ENCODE peak calls at places on chromosomes 13 and 19, in five cellular contexts. Y is AG04450, H is foreskin keratinocyte, Q is fibroblast of villous mesenchyme, X is heart right ventricle. I is an unnamed sample.

GRCh38 chr19:33554821-33555220 is 33.2 kb upstream of the PEPD start:
- DNase-seq in Y (no peak), X (no peak), H (no peak), Q (no peak), I (no peak)

GRCh38 chr19:53328967-53329366 is 4.6 kb upstream of the ZNF845 start:
- DNase-seq in H (no peak), Y (no peak), Q (peak), X (peak), I (no peak)

GRCh38 chr13:47816835-47817234 is 184.2 kb downstream of the SUCLA2 start:
- DNase-seq in H (no peak), Y (no peak), Q (no peak), X (no peak), I (no peak)

GRCh38 chr13:72113070-72113469 is 246.1 kb upstream of the DACH1 start:
- DNase-seq in X (no peak), H (peak), Q (no peak), Y (no peak), I (no peak)

GRCh38 chr19:2425622-2426581 is 1.5 kb downstream of the TIMM13 start:
- DNase-seq in H (no peak), Y (no peak), Q (no peak), X (no peak), I (no peak)

GRCh38 chr19:10891360-10892108 is 20.2 kb downstream of the CARM1 start:
- DNase-seq in Y (no peak), X (peak), Q (no peak), H (peak), I (no peak)

GRCh38 chr19:35476149-35476548 is 14.1 kb downstream of the KRTDAP start:
- DNase-seq in X (no peak), H (no peak), Q (no peak), Y (no peak), I (no peak)

GRCh38 chr13:75643182-75643581 is 7.1 kb downstream of the LMO7 start:
- DNase-seq in H (no peak), X (no peak), Y (no peak), Q (no peak), I (no peak)

GRCh38 chr13:67064920-67065319 is 165.2 kb downstream of the PCDH9 start:
- DNase-seq in H (no peak), Q (no peak), X (no peak), Y (no peak), I (no peak)

GRCh38 chr13:27339299-27339698 is 68.7 kb downstream of the RASL11A start:
- DNase-seq in X (no peak), H (no peak), Y (no peak), Q (peak), I (no peak)

GRCh38 chr13:25214371-25215252 is 42.5 kb upstream of the AMER2 start:
- DNase-seq in X (peak), Y (no peak), Q (peak), H (peak), I (no peak)

GRCh38 chr19:52535831-52536800 is 8.6 kb downstream of the ZNF808 start:
- DNase-seq in X (peak), Q (peak), H (peak), Y (peak), I (peak)

GRCh38 chr19:17872251-17873001 is 681 bp downstream of the SLC5A5 start:
- DNase-seq in Q (no peak), Y (no peak), H (no peak), X (no peak), I (no peak)

GRCh38 chr19:18763674-18764590 is 27.2 kb downstream of the COMP start:
- DNase-seq in X (no peak), Y (no peak), H (peak), Q (peak), I (no peak)

GRCh38 chr19:23769691-23770468 is 11.2 kb upstream of the ZNF681 start:
- DNase-seq in Y (no peak), X (no peak), H (peak), Q (no peak), I (no peak)

GRCh38 chr13:51768378-51768921 is 35.5 kb downstream of the DHRS12 start:
- DNase-seq in Q (no peak), X (no peak), H (no peak), Y (no peak), I (no peak)

GRCh38 chr19:40251244-40251643 is 24.8 kb upstream of the CCNP start:
- DNase-seq in Q (no peak), X (no peak), H (no peak), Y (no peak), I (no peak)
- TF ChIP-seq CTCF in Q (no peak), X (no peak), H (no peak), Y (no peak), I (no peak)

GRCh38 chr19:58572818-58573657 is at the start of gene MZF1:
- DNase-seq in X (peak), Y (peak), Q (peak), H (peak), I (peak)
- TF ChIP-seq CTCF in X (peak), Y (peak), Q (no peak), H (peak), I (peak)

DNA sequence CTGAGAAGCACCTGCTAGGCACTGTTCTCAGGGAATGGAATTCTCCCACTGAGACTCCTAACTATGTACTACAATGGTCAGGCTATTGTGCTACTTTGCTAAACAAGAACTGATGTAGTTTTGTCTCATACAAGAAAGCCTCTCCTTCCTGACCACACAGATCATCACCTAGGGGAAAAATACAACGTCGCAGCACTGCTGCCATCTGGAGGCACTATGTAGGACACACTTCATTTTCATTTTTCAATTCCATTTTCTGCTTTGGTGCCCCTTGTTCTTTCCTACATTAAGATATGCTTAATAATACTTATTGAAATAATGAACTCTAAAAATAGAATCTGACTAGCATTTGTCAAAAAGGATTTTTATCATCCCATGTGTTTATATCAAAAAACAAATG is 21.1 kb downstream of the PROSER1 start:
- DNase-seq in Q (peak), Y (no peak), H (peak), X (no peak), I (no peak)
- TF ChIP-seq CTCF in Q (peak), Y (peak), H (peak), X (peak), I (peak)

DNA sequence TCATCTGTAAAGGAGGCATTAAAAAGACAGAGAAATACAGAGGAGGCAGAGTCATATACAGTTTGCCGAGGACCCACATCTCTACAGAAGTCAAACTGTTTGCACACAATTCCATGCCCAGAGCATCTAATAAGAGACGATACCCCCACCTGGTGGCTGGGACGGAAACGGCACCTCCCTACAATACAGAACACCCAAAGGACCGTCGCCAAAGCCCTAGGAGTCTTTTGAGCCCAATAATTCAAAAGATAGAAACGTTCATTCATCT is 703 bp upstream of the PLEKHG2 start:
- DNase-seq in H (peak), Y (peak), Q (peak), X (peak), I (peak)
- TF ChIP-seq CTCF in H (peak), Y (peak), Q (peak), X (peak), I (peak)

DNA sequence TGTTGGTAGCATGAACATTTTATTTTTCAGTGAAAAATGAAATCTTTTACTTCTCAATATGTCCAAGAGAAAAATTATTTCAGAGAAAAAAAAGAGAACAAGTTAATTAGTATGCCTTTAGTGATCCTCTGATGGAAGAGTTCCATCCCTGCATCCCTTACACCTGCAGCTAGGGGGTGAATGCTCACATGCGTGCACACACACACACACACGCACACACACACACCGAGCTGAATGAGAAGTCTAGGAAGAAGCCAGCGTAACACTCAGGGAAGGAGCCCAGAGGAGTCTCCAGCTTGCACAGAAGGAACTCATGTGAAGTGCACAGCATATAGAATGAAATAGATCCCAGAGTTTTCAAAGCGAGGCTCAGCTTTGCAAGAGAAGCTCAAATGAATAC is 510.5 kb downstream of the IRS2 start:
- DNase-seq in Y (no peak), X (no peak), Q (peak), H (peak), I (no peak)
- TF ChIP-seq CTCF in Y (peak), X (peak), Q (peak), H (peak), I (no peak)

GRCh38 chr19:47511681-47512080 is 3.2 kb downstream of the NAPA start:
- DNase-seq in Q (peak), Y (peak), H (no peak), X (no peak), I (no peak)

GRCh38 chr19:47512183-47512947 is 2.5 kb downstream of the NAPA start:
- DNase-seq in H (no peak), X (no peak), Y (no peak), Q (peak), I (peak)

GRCh38 chr19:47510516-47511127 is 4.2 kb downstream of the NAPA start:
- DNase-seq in Q (no peak), X (no peak), Y (no peak), H (no peak), I (no peak)

GRCh38 chr19:47509973-47510372 is 4.9 kb downstream of the NAPA start:
- DNase-seq in H (peak), X (no peak), Y (no peak), Q (no peak), I (no peak)

DNA sequence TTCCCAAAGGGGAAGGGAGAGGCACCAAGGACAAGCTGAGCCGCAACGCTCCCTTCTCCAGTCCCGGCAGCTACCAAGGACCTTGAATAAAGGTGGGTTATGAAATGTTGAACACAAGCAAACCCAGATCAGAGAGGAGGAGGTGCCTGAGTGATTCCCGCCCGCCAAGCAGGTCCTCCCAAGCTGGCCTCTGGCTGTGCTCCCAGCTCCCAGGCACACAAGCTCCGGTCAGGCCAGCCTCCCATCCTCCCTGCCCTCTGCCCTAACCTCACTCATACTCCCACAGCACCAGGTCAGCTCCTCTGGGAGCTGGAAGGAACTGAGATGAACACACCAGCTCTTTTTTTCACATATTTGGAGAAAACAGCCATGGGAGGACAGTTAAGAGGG is 3.7 kb downstream of the NAPA start:
- DNase-seq in Y (no peak), X (peak), Q (peak), H (no peak), I (no peak)
- TF ChIP-seq CTCF in Y (no peak), X (no peak), Q (no peak), H (no peak), I (no peak)

DNA sequence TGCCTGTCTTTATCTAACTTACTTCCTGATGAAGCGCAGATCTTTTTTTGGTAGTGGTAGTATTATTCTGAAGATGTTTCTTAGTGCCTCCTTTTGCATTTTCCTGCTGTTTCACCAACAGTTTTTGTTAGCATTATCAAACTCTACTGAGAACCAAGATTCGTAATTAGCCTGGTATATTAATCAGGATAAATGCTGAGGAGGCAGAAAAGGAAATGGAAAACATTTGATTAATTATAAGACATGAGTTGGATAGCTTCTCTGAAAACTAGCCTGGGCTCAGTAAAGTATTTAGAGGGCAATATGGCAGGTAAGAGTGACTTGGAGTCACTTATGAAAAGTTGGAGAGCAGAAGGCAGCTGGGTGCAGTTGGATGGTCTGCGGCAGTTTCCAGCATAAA is 7.1 kb upstream of the TNFRSF19 start:
- DNase-seq in Y (no peak), Q (no peak), H (no peak), X (no peak), I (no peak)
- TF ChIP-seq CTCF in Y (no peak), Q (no peak), H (no peak), X (no peak), I (no peak)